ENCODE peak calls at places on chromosomes 11 and 22, in five cellular contexts. One of them, this sample, is unnamed.

GRCh38 chr11:65059959-65060824 is 1.8 kb upstream of the NAALADL1 start:
- DNase-seq in glutamatergic neuron: no peak
- DNase-seq in activated naive CD4-positive, alpha-beta T cell treated with Interleukin-2 at 50 U/mL for 16 hours: no peak
- DNase-seq in activated CD8-positive, alpha-beta memory T cell treated with anti-CD3 and anti-CD28 coated beads for 48 hours: no peak
- DNase-seq in activated effector memory CD4-positive, alpha-beta T cell treated with anti-CD3 and anti-CD28 coated beads, Interleukin-2, amount 50 U/mL, for 16 hours: no peak
- DNase-seq in this sample: no peak

GRCh38 chr22:39151329-39151975 is 1.0 kb downstream of the CBX7 start:
- DNase-seq in glutamatergic neuron: no peak
- DNase-seq in activated naive CD4-positive, alpha-beta T cell treated with Interleukin-2 at 50 U/mL for 16 hours: no peak
- DNase-seq in activated CD8-positive, alpha-beta memory T cell treated with anti-CD3 and anti-CD28 coated beads for 48 hours: no peak
- DNase-seq in activated effector memory CD4-positive, alpha-beta T cell treated with anti-CD3 and anti-CD28 coated beads, Interleukin-2, amount 50 U/mL, for 16 hours: peak
- DNase-seq in this sample: no peak

GRCh38 chr11:69378303-69379141 is 84.6 kb downstream of the MYEOV start:
- DNase-seq in glutamatergic neuron: no peak
- DNase-seq in activated naive CD4-positive, alpha-beta T cell treated with Interleukin-2 at 50 U/mL for 16 hours: no peak
- DNase-seq in activated CD8-positive, alpha-beta memory T cell treated with anti-CD3 and anti-CD28 coated beads for 48 hours: no peak
- DNase-seq in activated effector memory CD4-positive, alpha-beta T cell treated with anti-CD3 and anti-CD28 coated beads, Interleukin-2, amount 50 U/mL, for 16 hours: peak
- DNase-seq in this sample: no peak

GRCh38 chr11:12786891-12787290 is 112.7 kb downstream of the TEAD1 start:
- DNase-seq in glutamatergic neuron: no peak
- DNase-seq in activated naive CD4-positive, alpha-beta T cell treated with Interleukin-2 at 50 U/mL for 16 hours: no peak
- DNase-seq in activated CD8-positive, alpha-beta memory T cell treated with anti-CD3 and anti-CD28 coated beads for 48 hours: no peak
- DNase-seq in activated effector memory CD4-positive, alpha-beta T cell treated with anti-CD3 and anti-CD28 coated beads, Interleukin-2, amount 50 U/mL, for 16 hours: no peak
- DNase-seq in this sample: no peak

GRCh38 chr11:72985645-72986044 is 156.5 kb downstream of the FCHSD2 start:
- DNase-seq in glutamatergic neuron: no peak
- DNase-seq in activated naive CD4-positive, alpha-beta T cell treated with Interleukin-2 at 50 U/mL for 16 hours: no peak
- DNase-seq in activated CD8-positive, alpha-beta memory T cell treated with anti-CD3 and anti-CD28 coated beads for 48 hours: no peak
- DNase-seq in activated effector memory CD4-positive, alpha-beta T cell treated with anti-CD3 and anti-CD28 coated beads, Interleukin-2, amount 50 U/mL, for 16 hours: no peak
- DNase-seq in this sample: no peak

GRCh38 chr11:115721309-115722007 is 217.2 kb upstream of the CADM1 start:
- DNase-seq in glutamatergic neuron: no peak
- DNase-seq in activated naive CD4-positive, alpha-beta T cell treated with Interleukin-2 at 50 U/mL for 16 hours: no peak
- DNase-seq in activated CD8-positive, alpha-beta memory T cell treated with anti-CD3 and anti-CD28 coated beads for 48 hours: no peak
- DNase-seq in activated effector memory CD4-positive, alpha-beta T cell treated with anti-CD3 and anti-CD28 coated beads, Interleukin-2, amount 50 U/mL, for 16 hours: no peak
- DNase-seq in this sample: no peak

GRCh38 chr11:67696998-67697397 is 22.6 kb upstream of the ALDH3B2 start:
- DNase-seq in glutamatergic neuron: no peak
- DNase-seq in activated naive CD4-positive, alpha-beta T cell treated with Interleukin-2 at 50 U/mL for 16 hours: no peak
- DNase-seq in activated CD8-positive, alpha-beta memory T cell treated with anti-CD3 and anti-CD28 coated beads for 48 hours: no peak
- DNase-seq in activated effector memory CD4-positive, alpha-beta T cell treated with anti-CD3 and anti-CD28 coated beads, Interleukin-2, amount 50 U/mL, for 16 hours: no peak
- DNase-seq in this sample: no peak

GRCh38 chr11:62337682-62338181 is 484 bp downstream of the ASRGL1 start:
- DNase-seq in glutamatergic neuron: peak
- DNase-seq in activated naive CD4-positive, alpha-beta T cell treated with Interleukin-2 at 50 U/mL for 16 hours: no peak
- DNase-seq in activated CD8-positive, alpha-beta memory T cell treated with anti-CD3 and anti-CD28 coated beads for 48 hours: no peak
- DNase-seq in activated effector memory CD4-positive, alpha-beta T cell treated with anti-CD3 and anti-CD28 coated beads, Interleukin-2, amount 50 U/mL, for 16 hours: peak
- DNase-seq in this sample: no peak

GRCh38 chr11:18106688-18107087 is 806 bp upstream of the SAAL1 start:
- DNase-seq in glutamatergic neuron: no peak
- DNase-seq in activated naive CD4-positive, alpha-beta T cell treated with Interleukin-2 at 50 U/mL for 16 hours: no peak
- DNase-seq in activated CD8-positive, alpha-beta memory T cell treated with anti-CD3 and anti-CD28 coated beads for 48 hours: no peak
- DNase-seq in activated effector memory CD4-positive, alpha-beta T cell treated with anti-CD3 and anti-CD28 coated beads, Interleukin-2, amount 50 U/mL, for 16 hours: no peak
- DNase-seq in this sample: no peak

GRCh38 chr22:30435674-30436126 is 10.1 kb downstream of the MTFP1 start:
- DNase-seq in glutamatergic neuron: no peak
- DNase-seq in activated naive CD4-positive, alpha-beta T cell treated with Interleukin-2 at 50 U/mL for 16 hours: peak
- DNase-seq in activated CD8-positive, alpha-beta memory T cell treated with anti-CD3 and anti-CD28 coated beads for 48 hours: peak
- DNase-seq in activated effector memory CD4-positive, alpha-beta T cell treated with anti-CD3 and anti-CD28 coated beads, Interleukin-2, amount 50 U/mL, for 16 hours: peak
- DNase-seq in this sample: peak

GRCh38 chr11:114171257-114172054 is 111.9 kb downstream of the ZBTB16 start:
- DNase-seq in glutamatergic neuron: no peak
- DNase-seq in activated naive CD4-positive, alpha-beta T cell treated with Interleukin-2 at 50 U/mL for 16 hours: no peak
- DNase-seq in activated CD8-positive, alpha-beta memory T cell treated with anti-CD3 and anti-CD28 coated beads for 48 hours: no peak
- DNase-seq in activated effector memory CD4-positive, alpha-beta T cell treated with anti-CD3 and anti-CD28 coated beads, Interleukin-2, amount 50 U/mL, for 16 hours: peak
- DNase-seq in this sample: no peak

GRCh38 chr11:69718147-69718546 is 14.3 kb upstream of the FGF19 start:
- DNase-seq in glutamatergic neuron: peak
- DNase-seq in activated naive CD4-positive, alpha-beta T cell treated with Interleukin-2 at 50 U/mL for 16 hours: no peak
- DNase-seq in activated CD8-positive, alpha-beta memory T cell treated with anti-CD3 and anti-CD28 coated beads for 48 hours: no peak
- DNase-seq in activated effector memory CD4-positive, alpha-beta T cell treated with anti-CD3 and anti-CD28 coated beads, Interleukin-2, amount 50 U/mL, for 16 hours: no peak
- DNase-seq in this sample: peak

GRCh38 chr11:32487270-32487669 is 51.9 kb upstream of the WT1 start:
- DNase-seq in glutamatergic neuron: peak
- DNase-seq in activated naive CD4-positive, alpha-beta T cell treated with Interleukin-2 at 50 U/mL for 16 hours: no peak
- DNase-seq in activated CD8-positive, alpha-beta memory T cell treated with anti-CD3 and anti-CD28 coated beads for 48 hours: no peak
- DNase-seq in activated effector memory CD4-positive, alpha-beta T cell treated with anti-CD3 and anti-CD28 coated beads, Interleukin-2, amount 50 U/mL, for 16 hours: no peak
- DNase-seq in this sample: no peak

GRCh38 chr11:74144592-74144991 is 26.2 kb downstream of the C2CD3 start:
- DNase-seq in glutamatergic neuron: no peak
- DNase-seq in activated naive CD4-positive, alpha-beta T cell treated with Interleukin-2 at 50 U/mL for 16 hours: no peak
- DNase-seq in activated CD8-positive, alpha-beta memory T cell treated with anti-CD3 and anti-CD28 coated beads for 48 hours: no peak
- DNase-seq in activated effector memory CD4-positive, alpha-beta T cell treated with anti-CD3 and anti-CD28 coated beads, Interleukin-2, amount 50 U/mL, for 16 hours: no peak
- DNase-seq in this sample: no peak

GRCh38 chr11:134604886-134605285 is 192.8 kb upstream of the B3GAT1 start:
- DNase-seq in glutamatergic neuron: no peak
- DNase-seq in activated naive CD4-positive, alpha-beta T cell treated with Interleukin-2 at 50 U/mL for 16 hours: no peak
- DNase-seq in activated CD8-positive, alpha-beta memory T cell treated with anti-CD3 and anti-CD28 coated beads for 48 hours: no peak
- DNase-seq in activated effector memory CD4-positive, alpha-beta T cell treated with anti-CD3 and anti-CD28 coated beads, Interleukin-2, amount 50 U/mL, for 16 hours: no peak
- DNase-seq in this sample: no peak

GRCh38 chr11:130029137-130029536 is 26.5 kb upstream of the PRDM10 start:
- DNase-seq in glutamatergic neuron: no peak
- DNase-seq in activated naive CD4-positive, alpha-beta T cell treated with Interleukin-2 at 50 U/mL for 16 hours: no peak
- DNase-seq in activated CD8-positive, alpha-beta memory T cell treated with anti-CD3 and anti-CD28 coated beads for 48 hours: no peak
- DNase-seq in activated effector memory CD4-positive, alpha-beta T cell treated with anti-CD3 and anti-CD28 coated beads, Interleukin-2, amount 50 U/mL, for 16 hours: no peak
- DNase-seq in this sample: no peak

GRCh38 chr11:118838905-118839553 is 44.7 kb upstream of the CXCR5 start:
- DNase-seq in glutamatergic neuron: no peak
- DNase-seq in activated naive CD4-positive, alpha-beta T cell treated with Interleukin-2 at 50 U/mL for 16 hours: no peak
- DNase-seq in activated CD8-positive, alpha-beta memory T cell treated with anti-CD3 and anti-CD28 coated beads for 48 hours: no peak
- DNase-seq in activated effector memory CD4-positive, alpha-beta T cell treated with anti-CD3 and anti-CD28 coated beads, Interleukin-2, amount 50 U/mL, for 16 hours: no peak
- DNase-seq in this sample: no peak

GRCh38 chr11:132078230-132078629 is 707.8 kb downstream of the NTM start:
- DNase-seq in glutamatergic neuron: no peak
- DNase-seq in activated naive CD4-positive, alpha-beta T cell treated with Interleukin-2 at 50 U/mL for 16 hours: no peak
- DNase-seq in activated CD8-positive, alpha-beta memory T cell treated with anti-CD3 and anti-CD28 coated beads for 48 hours: no peak
- DNase-seq in activated effector memory CD4-positive, alpha-beta T cell treated with anti-CD3 and anti-CD28 coated beads, Interleukin-2, amount 50 U/mL, for 16 hours: no peak
- DNase-seq in this sample: no peak

GRCh38 chr11:16685914-16686313 is 52.5 kb upstream of the C11orf58 start:
- DNase-seq in glutamatergic neuron: no peak
- DNase-seq in activated naive CD4-positive, alpha-beta T cell treated with Interleukin-2 at 50 U/mL for 16 hours: no peak
- DNase-seq in activated CD8-positive, alpha-beta memory T cell treated with anti-CD3 and anti-CD28 coated beads for 48 hours: no peak
- DNase-seq in activated effector memory CD4-positive, alpha-beta T cell treated with anti-CD3 and anti-CD28 coated beads, Interleukin-2, amount 50 U/mL, for 16 hours: no peak
- DNase-seq in this sample: no peak

GRCh38 chr22:47209077-47209514 is 446.6 kb downstream of the TBC1D22A start:
- DNase-seq in glutamatergic neuron: no peak
- DNase-seq in activated naive CD4-positive, alpha-beta T cell treated with Interleukin-2 at 50 U/mL for 16 hours: no peak
- DNase-seq in activated CD8-positive, alpha-beta memory T cell treated with anti-CD3 and anti-CD28 coated beads for 48 hours: no peak
- DNase-seq in activated effector memory CD4-positive, alpha-beta T cell treated with anti-CD3 and anti-CD28 coated beads, Interleukin-2, amount 50 U/mL, for 16 hours: no peak
- DNase-seq in this sample: no peak

GRCh38 chr11:111086058-111086457 is 159.5 kb upstream of the POU2AF2 start:
- DNase-seq in glutamatergic neuron: peak
- DNase-seq in activated naive CD4-positive, alpha-beta T cell treated with Interleukin-2 at 50 U/mL for 16 hours: no peak
- DNase-seq in activated CD8-positive, alpha-beta memory T cell treated with anti-CD3 and anti-CD28 coated beads for 48 hours: no peak
- DNase-seq in activated effector memory CD4-positive, alpha-beta T cell treated with anti-CD3 and anti-CD28 coated beads, Interleukin-2, amount 50 U/mL, for 16 hours: no peak
- DNase-seq in this sample: no peak

GRCh38 chr11:69949327-69949726 is 128.8 kb upstream of the ANO1 start:
- DNase-seq in glutamatergic neuron: no peak
- DNase-seq in activated naive CD4-positive, alpha-beta T cell treated with Interleukin-2 at 50 U/mL for 16 hours: no peak
- DNase-seq in activated CD8-positive, alpha-beta memory T cell treated with anti-CD3 and anti-CD28 coated beads for 48 hours: no peak
- DNase-seq in activated effector memory CD4-positive, alpha-beta T cell treated with anti-CD3 and anti-CD28 coated beads, Interleukin-2, amount 50 U/mL, for 16 hours: no peak
- DNase-seq in this sample: no peak

GRCh38 chr11:12245549-12245986 is 131.8 kb upstream of the PARVA start:
- DNase-seq in glutamatergic neuron: no peak
- DNase-seq in activated naive CD4-positive, alpha-beta T cell treated with Interleukin-2 at 50 U/mL for 16 hours: no peak
- DNase-seq in activated CD8-positive, alpha-beta memory T cell treated with anti-CD3 and anti-CD28 coated beads for 48 hours: no peak
- DNase-seq in activated effector memory CD4-positive, alpha-beta T cell treated with anti-CD3 and anti-CD28 coated beads, Interleukin-2, amount 50 U/mL, for 16 hours: no peak
- DNase-seq in this sample: no peak

This sample was measured in Kasumi-1.